ENCODE peak calls at places on chromosome 17, in seven cellular contexts. W is stimulated activated CD8-positive, alpha-beta memory T cell treated with anti-CD3 and anti-CD28 coated beads, Interleukin-7, amount 100 ng/mL, for 1 hour; G is A549; H is nucleus accumbens; Z is activated CD8-positive, alpha-beta memory T cell treated with anti-CD3 and anti-CD28 coated beads for 1 hour; K is stimulated activated CD4-positive, alpha-beta T cell treated with anti-CD3 and anti-CD28 coated beads, Interleukin-1b, Interleukin-23, amount 100 ng/mL, for 1 hour; U is smooth muscle cell of the brain vasculature. A is an unnamed sample.

GRCh38 chr17:79483122-79483521 is 127.7 kb downstream of the RBFOX3 start:
- DNase-seq in W (no peak), G (no peak), H (no peak), Z (no peak), K (no peak), U (no peak), A (no peak)

GRCh38 chr17:63419949-63420867 is 25.9 kb downstream of the CYB561 start:
- DNase-seq in W (no peak), G (no peak), H (no peak), Z (no peak), K (no peak), U (no peak), A (no peak)

GRCh38 chr17:38605852-38606645 is at the start of gene SRCIN1:
- DNase-seq in W (no peak), G (peak; percentile 70), H (peak; percentile 78), Z (no peak), K (peak; percentile 26), U (no peak), A (no peak)

GRCh38 chr17:44587339-44587738 is 30.1 kb downstream of the FZD2 start:
- DNase-seq in W (no peak), G (peak; percentile 96), H (no peak), Z (no peak), K (no peak), U (no peak), A (no peak)

GRCh38 chr17:13544755-13545154 is 57.0 kb downstream of the HS3ST3A1 start:
- DNase-seq in W (no peak), G (no peak), H (no peak), Z (no peak), K (no peak), U (no peak), A (no peak)

GRCh38 chr17:1929896-1930750 is 95.0 kb downstream of the RTN4RL1 start:
- DNase-seq in W (no peak), G (no peak), H (peak; percentile 46), Z (no peak), K (no peak), U (no peak), A (no peak)

GRCh38 chr17:82647593-82648164 is 565 bp downstream of the WDR45B start:
- DNase-seq in W (no peak), G (peak; percentile 56), H (no peak), Z (no peak), K (peak; percentile 32), U (no peak), A (no peak)

GRCh38 chr17:17351901-17352781 is 49.0 kb downstream of the NT5M start:
- DNase-seq in W (no peak), G (no peak), H (peak; percentile 16), Z (no peak), K (no peak), U (no peak), A (no peak)

GRCh38 chr17:29835438-29836351 is 94.3 kb downstream of the SSH2 start:
- DNase-seq in W (no peak), G (no peak), H (no peak), Z (no peak), K (no peak), U (no peak), A (no peak)

GRCh38 chr17:59027750-59028149 is 78.9 kb downstream of the TRIM37 start:
- DNase-seq in W (no peak), G (no peak), H (no peak), Z (no peak), K (no peak), U (no peak), A (no peak)

GRCh38 chr17:1143573-1143972 is 36.2 kb downstream of the ABR start:
- DNase-seq in W (no peak), G (no peak), H (peak; percentile 32), Z (no peak), K (no peak), U (no peak), A (no peak)

GRCh38 chr17:62670202-62670821 is 42.8 kb downstream of the MRC2 start:
- DNase-seq in W (no peak), G (no peak), H (no peak), Z (no peak), K (no peak), U (no peak), A (no peak)